ENCODE peak calls at places on chromosomes 12 and 14, in four cellular contexts. O is endodermal cell, W is SK-N-SH, G is iPS DF 6.9. N is an unnamed sample.

GRCh38 chr12:79871621-79872020 is 63.3 kb downstream of the PPP1R12A start:
- DNase-seq in G (no peak), W (no peak), O (no peak), N (no peak)

GRCh38 chr12:89247962-89248361 is 104.3 kb downstream of the DUSP6 start:
- DNase-seq in W (peak; percentile 11), G (no peak), O (no peak), N (no peak)

GRCh38 chr12:57273516-57273915 is 22.5 kb upstream of the STAC3 start:
- DNase-seq in G (no peak), O (no peak), W (no peak), N (no peak)

GRCh38 chr12:27176765-27177164 is 67.3 kb upstream of the STK38L start:
- DNase-seq in W (no peak), G (no peak), O (no peak), N (no peak)

GRCh38 chr12:132837693-132838463 is 9.2 kb upstream of the GOLGA3 start:
- DNase-seq in W (peak; percentile 32), G (no peak), O (no peak), N (no peak)

GRCh38 chr12:109727746-109728726 is 14.4 kb downstream of the FAM222A start:
- DNase-seq in O (peak; percentile 48), G (no peak), W (peak; percentile 19), N (no peak)

GRCh38 chr14:56195727-56196126 is 77.5 kb downstream of the PELI2 start:
- DNase-seq in G (no peak), O (no peak), W (no peak), N (no peak)

GRCh38 chr12:89960607-89961394 is 252.2 kb upstream of the ATP2B1 start:
- DNase-seq in O (no peak), G (no peak), W (no peak), N (no peak)

GRCh38 chr14:38961136-38961535 is 141.9 kb downstream of the SEC23A start:
- DNase-seq in O (no peak), G (no peak), W (no peak), N (no peak)

GRCh38 chr12:3262466-3262865 is 185.3 kb downstream of the TSPAN9 start:
- DNase-seq in O (no peak), G (no peak), W (no peak), N (no peak)
- H3K27ac ChIP-seq in O (no peak overlapping the region), G (no peak overlapping the region), W (no peak overlapping the region), N (no peak overlapping the region)

GRCh38 chr12:123073962-123074801 is 76.7 kb downstream of the PITPNM2 start:
- DNase-seq in G (no peak), W (no peak), O (no peak), N (no peak)
- H3K27ac ChIP-seq in G (no peak overlapping the region), W (no peak overlapping the region), O (no peak overlapping the region), N (no peak overlapping the region)

GRCh38 chr12:87439990-87440827 is 589.0 kb downstream of the C12orf50 start:
- DNase-seq in W (no peak), G (no peak), O (peak; percentile 38), N (peak; percentile 46)
- H3K27ac ChIP-seq in W (peak overlapping the region; percentile 64), G (no peak overlapping the region), O (no peak overlapping the region), N (no peak overlapping the region)

GRCh38 chr14:36647827-36648753 is 13.6 kb upstream of the PAX9 start:
- DNase-seq in W (peak; percentile 55), O (peak; percentile 91), G (no peak), N (no peak)
- H3K27ac ChIP-seq in W (no peak overlapping the region), O (no peak overlapping the region), G (no peak overlapping the region), N (no peak overlapping the region)

N was measured in stomach.